ENCODE peak calls at places on chromosomes 4 and X, in eight cellular contexts. One of them, this sample, is unnamed.
A peak's percentile ranks its signal among the peaks of the same experiment; 100 is the strongest.

GRCh38 chrX:18596096-18596495 is 75.8 kb downstream of the RS1 start:
- DNase-seq in IMR-90: no peak
- DNase-seq in Panc1: no peak
- DNase-seq in GM23338: no peak
- DNase-seq in transverse colon: no peak
- DNase-seq in gastrocnemius medialis: no peak
- DNase-seq in stomach: peak; percentile 44
- DNase-seq in brain microvascular endothelial cell: no peak
- DNase-seq in this sample: no peak

GRCh38 chr4:70601422-70602039 is 9.5 kb downstream of the AMBN start:
- DNase-seq in stomach: peak; percentile 53
- DNase-seq in Panc1: peak; percentile 58
- DNase-seq in transverse colon: peak; percentile 60
- DNase-seq in gastrocnemius medialis: peak; percentile 18
- DNase-seq in GM23338: peak; percentile 88
- DNase-seq in IMR-90: peak; percentile 74
- DNase-seq in brain microvascular endothelial cell: peak; percentile 52
- DNase-seq in this sample: peak; percentile 79

GRCh38 chr4:41339812-41340809 is 83.4 kb downstream of the UCHL1 start:
- DNase-seq in gastrocnemius medialis: no peak
- DNase-seq in stomach: no peak
- DNase-seq in brain microvascular endothelial cell: no peak
- DNase-seq in Panc1: no peak
- DNase-seq in GM23338: peak; percentile 87
- DNase-seq in transverse colon: no peak
- DNase-seq in IMR-90: peak; percentile 34
- DNase-seq in this sample: peak; percentile 19

GRCh38 chr4:33080262-33080661 is 2360.1 kb downstream of the PCDH7 start:
- DNase-seq in transverse colon: no peak
- DNase-seq in gastrocnemius medialis: no peak
- DNase-seq in IMR-90: no peak
- DNase-seq in brain microvascular endothelial cell: no peak
- DNase-seq in Panc1: no peak
- DNase-seq in GM23338: no peak
- DNase-seq in stomach: no peak
- DNase-seq in this sample: no peak

GRCh38 chr4:82776925-82777542 is 21.6 kb downstream of the SCD5 start:
- DNase-seq in IMR-90: peak; percentile 89
- DNase-seq in GM23338: no peak
- DNase-seq in brain microvascular endothelial cell: peak; percentile 81
- DNase-seq in stomach: no peak
- DNase-seq in gastrocnemius medialis: no peak
- DNase-seq in transverse colon: no peak
- DNase-seq in Panc1: no peak
- DNase-seq in this sample: no peak

GRCh38 chrX:44431206-44431605 is 87.7 kb upstream of the EFHC2 start:
- DNase-seq in brain microvascular endothelial cell: peak; percentile 4
- DNase-seq in transverse colon: no peak
- DNase-seq in stomach: no peak
- DNase-seq in IMR-90: peak; percentile 16
- DNase-seq in Panc1: no peak
- DNase-seq in gastrocnemius medialis: no peak
- DNase-seq in GM23338: no peak
- DNase-seq in this sample: no peak

GRCh38 chrX:72714471-72714916 is 388 bp upstream of the PHKA1 start:
- DNase-seq in transverse colon: peak; percentile 54
- DNase-seq in brain microvascular endothelial cell: peak; percentile 37
- DNase-seq in gastrocnemius medialis: peak; percentile 76
- DNase-seq in GM23338: peak; percentile 64
- DNase-seq in IMR-90: peak; percentile 62
- DNase-seq in stomach: peak; percentile 68
- DNase-seq in Panc1: no peak
- DNase-seq in this sample: peak; percentile 37

GRCh38 chr4:110959041-110959643 is 336.3 kb upstream of the PITX2 start:
- DNase-seq in stomach: no peak
- DNase-seq in brain microvascular endothelial cell: no peak
- DNase-seq in transverse colon: no peak
- DNase-seq in GM23338: no peak
- DNase-seq in gastrocnemius medialis: no peak
- DNase-seq in Panc1: no peak
- DNase-seq in IMR-90: peak; percentile 30
- DNase-seq in this sample: no peak

GRCh38 chrX:44669626-44670025 is 127.0 kb upstream of the FUNDC1 start:
- DNase-seq in IMR-90: no peak
- DNase-seq in gastrocnemius medialis: no peak
- DNase-seq in GM23338: no peak
- DNase-seq in stomach: no peak
- DNase-seq in transverse colon: no peak
- DNase-seq in Panc1: no peak
- DNase-seq in brain microvascular endothelial cell: no peak
- DNase-seq in this sample: no peak

GRCh38 chr4:89001647-89002518 is 55.1 kb downstream of the FAM13A start:
- DNase-seq in IMR-90: no peak
- DNase-seq in gastrocnemius medialis: no peak
- DNase-seq in transverse colon: no peak
- DNase-seq in stomach: no peak
- DNase-seq in Panc1: no peak
- DNase-seq in GM23338: no peak
- DNase-seq in brain microvascular endothelial cell: no peak
- DNase-seq in this sample: no peak

GRCh38 chrX:2823795-2824386 is 4.8 kb upstream of the GYG2 start:
- DNase-seq in GM23338: no peak
- DNase-seq in stomach: no peak
- DNase-seq in gastrocnemius medialis: no peak
- DNase-seq in transverse colon: peak; percentile 30
- DNase-seq in IMR-90: no peak
- DNase-seq in brain microvascular endothelial cell: no peak
- DNase-seq in Panc1: no peak
- DNase-seq in this sample: no peak

GRCh38 chrX:20037182-20037581 is 46.3 kb upstream of the BCLAF3 start:
- DNase-seq in GM23338: no peak
- DNase-seq in stomach: no peak
- DNase-seq in transverse colon: no peak
- DNase-seq in brain microvascular endothelial cell: no peak
- DNase-seq in Panc1: no peak
- DNase-seq in IMR-90: no peak
- DNase-seq in gastrocnemius medialis: no peak
- DNase-seq in this sample: no peak

GRCh38 chr4:3513807-3514206 is 18.4 kb downstream of the LRPAP1 start:
- DNase-seq in transverse colon: no peak
- DNase-seq in gastrocnemius medialis: no peak
- DNase-seq in stomach: no peak
- DNase-seq in Panc1: no peak
- DNase-seq in GM23338: no peak
- DNase-seq in brain microvascular endothelial cell: no peak
- DNase-seq in IMR-90: no peak
- DNase-seq in this sample: no peak

GRCh38 chrX:46757593-46757992 is 1.3 kb downstream of the SLC9A7 start:
- DNase-seq in gastrocnemius medialis: no peak
- DNase-seq in IMR-90: peak; percentile 33
- DNase-seq in transverse colon: no peak
- DNase-seq in stomach: no peak
- DNase-seq in Panc1: no peak
- DNase-seq in brain microvascular endothelial cell: no peak
- DNase-seq in GM23338: no peak
- DNase-seq in this sample: no peak

GRCh38 chrX:106957856-106958255 is 37.7 kb downstream of the CLDN2 start:
- DNase-seq in gastrocnemius medialis: no peak
- DNase-seq in IMR-90: peak; percentile 3
- DNase-seq in stomach: no peak
- DNase-seq in GM23338: no peak
- DNase-seq in transverse colon: no peak
- DNase-seq in Panc1: no peak
- DNase-seq in brain microvascular endothelial cell: no peak
- DNase-seq in this sample: no peak

GRCh38 chrX:118823263-118824172 is at the start of gene ZCCHC12:
- DNase-seq in stomach: peak; percentile 45
- DNase-seq in transverse colon: peak; percentile 35
- DNase-seq in GM23338: peak; percentile 90
- DNase-seq in IMR-90: peak; percentile 37
- DNase-seq in gastrocnemius medialis: no peak
- DNase-seq in Panc1: no peak
- DNase-seq in brain microvascular endothelial cell: peak; percentile 37
- DNase-seq in this sample: peak; percentile 71

GRCh38 chr4:5471206-5471605 is 237.2 kb downstream of the EVC2 start:
- DNase-seq in gastrocnemius medialis: no peak
- DNase-seq in GM23338: no peak
- DNase-seq in stomach: no peak
- DNase-seq in IMR-90: no peak
- DNase-seq in Panc1: no peak
- DNase-seq in transverse colon: no peak
- DNase-seq in brain microvascular endothelial cell: no peak
- DNase-seq in this sample: no peak

GRCh38 chrX:78574306-78574705 is 84.8 kb downstream of the RTL3 start:
- DNase-seq in gastrocnemius medialis: no peak
- DNase-seq in GM23338: no peak
- DNase-seq in brain microvascular endothelial cell: no peak
- DNase-seq in Panc1: no peak
- DNase-seq in stomach: no peak
- DNase-seq in IMR-90: no peak
- DNase-seq in transverse colon: peak; percentile 38
- DNase-seq in this sample: no peak

GRCh38 chrX:109839694-109840358 is 106.8 kb upstream of the ACSL4 start:
- DNase-seq in gastrocnemius medialis: no peak
- DNase-seq in stomach: no peak
- DNase-seq in Panc1: no peak
- DNase-seq in IMR-90: no peak
- DNase-seq in transverse colon: no peak
- DNase-seq in brain microvascular endothelial cell: peak; percentile 63
- DNase-seq in GM23338: peak; percentile 67
- DNase-seq in this sample: peak; percentile 10

GRCh38 chr4:157012781-157013180 is 41.2 kb upstream of the PDGFC start:
- DNase-seq in brain microvascular endothelial cell: peak; percentile 45
- DNase-seq in transverse colon: no peak
- DNase-seq in stomach: no peak
- DNase-seq in GM23338: no peak
- DNase-seq in gastrocnemius medialis: no peak
- DNase-seq in Panc1: no peak
- DNase-seq in IMR-90: peak; percentile 79
- DNase-seq in this sample: no peak

GRCh38 chr4:20249333-20249732 is 2.4 kb upstream of the SLIT2 start:
- DNase-seq in IMR-90: peak; percentile 69
- DNase-seq in transverse colon: no peak
- DNase-seq in GM23338: no peak
- DNase-seq in stomach: no peak
- DNase-seq in Panc1: no peak
- DNase-seq in gastrocnemius medialis: no peak
- DNase-seq in brain microvascular endothelial cell: peak; percentile 59
- DNase-seq in this sample: peak; percentile 20

GRCh38 chr4:11618666-11619282 is 190.1 kb upstream of the HS3ST1 start:
- DNase-seq in GM23338: no peak
- DNase-seq in stomach: no peak
- DNase-seq in IMR-90: no peak
- DNase-seq in gastrocnemius medialis: no peak
- DNase-seq in transverse colon: no peak
- DNase-seq in brain microvascular endothelial cell: no peak
- DNase-seq in Panc1: no peak
- DNase-seq in this sample: no peak

GRCh38 chr4:73620115-73620792 is at the start of gene RASSF6:
- DNase-seq in brain microvascular endothelial cell: no peak
- DNase-seq in transverse colon: peak; percentile 87
- DNase-seq in gastrocnemius medialis: no peak
- DNase-seq in IMR-90: no peak
- DNase-seq in Panc1: no peak
- DNase-seq in GM23338: peak; percentile 90
- DNase-seq in stomach: peak; percentile 89
- DNase-seq in this sample: peak; percentile 66

GRCh38 chrX:129599996-129600395 is 54.8 kb downstream of the APLN start:
- DNase-seq in stomach: no peak
- DNase-seq in transverse colon: no peak
- DNase-seq in IMR-90: no peak
- DNase-seq in Panc1: no peak
- DNase-seq in brain microvascular endothelial cell: no peak
- DNase-seq in GM23338: no peak
- DNase-seq in gastrocnemius medialis: no peak
- DNase-seq in this sample: no peak
- H3K27ac ChIP-seq in stomach: no peak overlapping the region
- H3K27ac ChIP-seq in transverse colon: no peak overlapping the region
- H3K27ac ChIP-seq in IMR-90: no peak overlapping the region
- H3K27ac ChIP-seq in Panc1: no peak overlapping the region
- H3K27ac ChIP-seq in brain microvascular endothelial cell: no peak overlapping the region
- H3K27ac ChIP-seq in GM23338: no peak overlapping the region
- H3K27ac ChIP-seq in gastrocnemius medialis: no peak overlapping the region
- H3K27ac ChIP-seq in this sample: no peak overlapping the region

GRCh38 chr4:102390438-102390837 is 45.2 kb upstream of the SLC39A8 start:
- DNase-seq in GM23338: no peak
- DNase-seq in transverse colon: no peak
- DNase-seq in IMR-90: no peak
- DNase-seq in stomach: no peak
- DNase-seq in gastrocnemius medialis: no peak
- DNase-seq in brain microvascular endothelial cell: peak; percentile 1
- DNase-seq in Panc1: no peak
- DNase-seq in this sample: no peak
- H3K4me3 ChIP-seq in GM23338: no peak overlapping the region
- H3K4me3 ChIP-seq in transverse colon: no peak overlapping the region
- H3K4me3 ChIP-seq in IMR-90: no peak overlapping the region
- H3K4me3 ChIP-seq in stomach: no peak overlapping the region
- H3K4me3 ChIP-seq in gastrocnemius medialis: no peak overlapping the region
- H3K4me3 ChIP-seq in brain microvascular endothelial cell: no peak overlapping the region
- H3K4me3 ChIP-seq in Panc1: no peak overlapping the region
- H3K4me3 ChIP-seq in this sample: no peak overlapping the region

DNA sequence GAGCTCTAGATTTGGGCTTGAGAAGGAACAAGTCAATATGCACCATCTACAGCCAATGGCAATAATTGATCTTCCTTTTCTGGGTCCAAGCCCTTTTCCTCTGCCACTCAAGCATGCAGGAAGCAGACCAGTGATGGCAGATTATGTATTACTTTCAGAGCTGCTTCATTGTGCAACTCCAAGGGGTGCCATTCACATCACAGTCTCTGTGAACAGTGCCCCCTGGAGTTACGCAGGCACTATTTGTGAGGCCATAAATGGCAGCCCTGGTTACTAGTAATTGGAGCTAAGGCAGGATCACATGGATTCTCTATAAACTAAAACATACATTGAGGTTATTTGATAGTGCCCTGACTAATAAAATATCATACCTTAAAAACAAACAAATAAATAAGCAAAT is 313.4 kb upstream of the SLC7A11 start:
- DNase-seq in gastrocnemius medialis: no peak
- DNase-seq in IMR-90: no peak
- DNase-seq in transverse colon: no peak
- DNase-seq in stomach: no peak
- DNase-seq in brain microvascular endothelial cell: no peak
- DNase-seq in Panc1: no peak
- DNase-seq in GM23338: peak; percentile 68
- DNase-seq in this sample: peak; percentile 34
- TF ChIP-seq CTCF in gastrocnemius medialis: no peak
- TF ChIP-seq CTCF in IMR-90: no peak
- TF ChIP-seq CTCF in transverse colon: no peak
- TF ChIP-seq CTCF in stomach: no peak
- TF ChIP-seq CTCF in brain microvascular endothelial cell: peak; percentile 54
- TF ChIP-seq CTCF in Panc1: peak; percentile 25
- TF ChIP-seq CTCF in GM23338: peak; percentile 69
- TF ChIP-seq CTCF in this sample: peak; percentile 56

DNA sequence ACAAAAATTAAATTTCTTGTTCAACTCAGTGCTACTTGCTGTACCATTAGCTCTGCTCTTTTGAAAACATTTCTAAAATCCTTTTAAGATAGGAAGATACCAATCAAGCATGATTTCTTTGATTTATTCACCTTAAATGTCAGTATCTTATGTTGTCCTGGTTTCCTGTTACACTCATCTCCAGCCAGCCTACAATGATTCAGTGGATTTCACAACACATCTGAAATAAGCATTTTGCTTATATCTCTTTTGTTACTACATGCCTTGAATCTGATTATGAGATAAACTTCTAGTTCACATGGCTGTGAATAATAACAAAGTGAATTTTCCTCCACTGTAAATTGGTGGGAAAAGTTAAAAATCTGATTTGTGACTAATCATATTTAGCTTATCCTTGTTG is 112.5 kb upstream of the BMP3 start:
- DNase-seq in IMR-90: peak; percentile 52
- DNase-seq in transverse colon: no peak
- DNase-seq in brain microvascular endothelial cell: no peak
- DNase-seq in GM23338: no peak
- DNase-seq in Panc1: no peak
- DNase-seq in gastrocnemius medialis: no peak
- DNase-seq in stomach: no peak
- DNase-seq in this sample: no peak
- H3K27ac ChIP-seq in IMR-90: no peak overlapping the region
- H3K27ac ChIP-seq in transverse colon: no peak overlapping the region
- H3K27ac ChIP-seq in brain microvascular endothelial cell: no peak overlapping the region
- H3K27ac ChIP-seq in GM23338: no peak overlapping the region
- H3K27ac ChIP-seq in Panc1: no peak overlapping the region
- H3K27ac ChIP-seq in gastrocnemius medialis: no peak overlapping the region
- H3K27ac ChIP-seq in stomach: no peak overlapping the region
- H3K27ac ChIP-seq in this sample: no peak overlapping the region